ENCODE peak calls at places on chromosomes 4 and X, in four cellular contexts. One of them, this sample, is unnamed.

GRCh38 chr4:152979731-152980330 is 43.7 kb downstream of the FHDC1 start:
- DNase-seq in esophagus squamous epithelium: no peak
- DNase-seq in astrocyte of the spinal cord: no peak
- DNase-seq in cardiac fibroblast: no peak
- DNase-seq in this sample: no peak

GRCh38 chr4:163505374-163505773 is 10.9 kb downstream of the TMA16 start:
- DNase-seq in esophagus squamous epithelium: no peak
- DNase-seq in astrocyte of the spinal cord: no peak
- DNase-seq in cardiac fibroblast: peak
- DNase-seq in this sample: no peak

GRCh38 chr4:127604949-127605709 is 27.6 kb upstream of the INTU start:
- DNase-seq in esophagus squamous epithelium: no peak
- DNase-seq in astrocyte of the spinal cord: peak
- DNase-seq in cardiac fibroblast: peak
- DNase-seq in this sample: peak

GRCh38 chr4:107896158-107896645 is 35.1 kb upstream of the CYP2U1 start:
- DNase-seq in esophagus squamous epithelium: no peak
- DNase-seq in astrocyte of the spinal cord: peak
- DNase-seq in cardiac fibroblast: peak
- DNase-seq in this sample: peak

GRCh38 chr4:66052426-66052825 is 382.1 kb upstream of the EPHA5 start:
- DNase-seq in esophagus squamous epithelium: no peak
- DNase-seq in astrocyte of the spinal cord: peak
- DNase-seq in cardiac fibroblast: no peak
- DNase-seq in this sample: no peak

GRCh38 chr4:145760176-145760575 is 80.2 kb downstream of the C4orf51 start:
- DNase-seq in esophagus squamous epithelium: no peak
- DNase-seq in astrocyte of the spinal cord: no peak
- DNase-seq in cardiac fibroblast: no peak
- DNase-seq in this sample: no peak

GRCh38 chr4:53432528-53433424 is 55.3 kb downstream of the FIP1L1 start:
- DNase-seq in esophagus squamous epithelium: no peak
- DNase-seq in astrocyte of the spinal cord: no peak
- DNase-seq in cardiac fibroblast: no peak
- DNase-seq in this sample: no peak

GRCh38 chrX:117522725-117523700 is 593.6 kb downstream of the KLHL13 start:
- DNase-seq in esophagus squamous epithelium: no peak
- DNase-seq in astrocyte of the spinal cord: no peak
- DNase-seq in cardiac fibroblast: no peak
- DNase-seq in this sample: no peak

GRCh38 chr4:38860788-38861424 is 4.3 kb upstream of the TLR6 start:
- DNase-seq in esophagus squamous epithelium: no peak
- DNase-seq in astrocyte of the spinal cord: no peak
- DNase-seq in cardiac fibroblast: peak
- DNase-seq in this sample: no peak

GRCh38 chr4:18815081-18815778 is 793.7 kb upstream of the LCORL start:
- DNase-seq in esophagus squamous epithelium: no peak
- DNase-seq in astrocyte of the spinal cord: no peak
- DNase-seq in cardiac fibroblast: no peak
- DNase-seq in this sample: no peak

GRCh38 chr4:10057023-10057395 is 35.7 kb upstream of the SLC2A9 start:
- DNase-seq in esophagus squamous epithelium: no peak
- DNase-seq in astrocyte of the spinal cord: no peak
- DNase-seq in cardiac fibroblast: no peak
- DNase-seq in this sample: no peak

GRCh38 chrX:66633541-66633940 is 5.3 kb downstream of the EDA2R start:
- DNase-seq in esophagus squamous epithelium: no peak
- DNase-seq in astrocyte of the spinal cord: peak
- DNase-seq in cardiac fibroblast: peak
- DNase-seq in this sample: no peak

GRCh38 chr4:105291920-105292319 is 145.2 kb downstream of the TET2 start:
- DNase-seq in esophagus squamous epithelium: no peak
- DNase-seq in astrocyte of the spinal cord: no peak
- DNase-seq in cardiac fibroblast: no peak
- DNase-seq in this sample: no peak

GRCh38 chrX:66074920-66075879 is 35.3 kb upstream of the VSIG4 start:
- DNase-seq in esophagus squamous epithelium: peak
- DNase-seq in astrocyte of the spinal cord: no peak
- DNase-seq in cardiac fibroblast: peak
- DNase-seq in this sample: no peak

GRCh38 chr4:8164194-8164565 is 5.6 kb upstream of the ABLIM2 start:
- DNase-seq in esophagus squamous epithelium: no peak
- DNase-seq in astrocyte of the spinal cord: no peak
- DNase-seq in cardiac fibroblast: no peak
- DNase-seq in this sample: no peak

GRCh38 chr4:168867128-168867527 is 142.9 kb downstream of the CBR4 start:
- DNase-seq in esophagus squamous epithelium: no peak
- DNase-seq in astrocyte of the spinal cord: no peak
- DNase-seq in cardiac fibroblast: peak
- DNase-seq in this sample: no peak

GRCh38 chr4:168865854-168866253 is 144.2 kb downstream of the CBR4 start:
- DNase-seq in esophagus squamous epithelium: no peak
- DNase-seq in astrocyte of the spinal cord: no peak
- DNase-seq in cardiac fibroblast: no peak
- DNase-seq in this sample: no peak

GRCh38 chr4:168863719-168864632 is 146.1 kb downstream of the CBR4 start:
- DNase-seq in esophagus squamous epithelium: no peak
- DNase-seq in astrocyte of the spinal cord: no peak
- DNase-seq in cardiac fibroblast: peak
- DNase-seq in this sample: no peak

GRCh38 chr4:168866635-168867034 is 143.4 kb downstream of the CBR4 start:
- DNase-seq in esophagus squamous epithelium: no peak
- DNase-seq in astrocyte of the spinal cord: no peak
- DNase-seq in cardiac fibroblast: no peak
- DNase-seq in this sample: no peak

GRCh38 chr4:168864831-168865541 is 145.1 kb downstream of the CBR4 start:
- DNase-seq in esophagus squamous epithelium: no peak
- DNase-seq in astrocyte of the spinal cord: no peak
- DNase-seq in cardiac fibroblast: peak
- DNase-seq in this sample: no peak
- TF ChIP-seq CTCF in esophagus squamous epithelium: no peak
- TF ChIP-seq CTCF in astrocyte of the spinal cord: peak
- TF ChIP-seq CTCF in cardiac fibroblast: peak
- TF ChIP-seq CTCF in this sample: peak

GRCh38 chrX:16883487-16883804 is 13.3 kb upstream of the RBBP7 start:
- DNase-seq in esophagus squamous epithelium: no peak
- DNase-seq in astrocyte of the spinal cord: no peak
- DNase-seq in cardiac fibroblast: no peak
- DNase-seq in this sample: no peak
- TF ChIP-seq CTCF in esophagus squamous epithelium: no peak
- TF ChIP-seq CTCF in astrocyte of the spinal cord: no peak
- TF ChIP-seq CTCF in cardiac fibroblast: no peak
- TF ChIP-seq CTCF in this sample: no peak

GRCh38 chr4:76948441-76949292 is 885 bp upstream of the SEPTIN11 start:
- DNase-seq in esophagus squamous epithelium: no peak
- DNase-seq in astrocyte of the spinal cord: peak
- DNase-seq in cardiac fibroblast: peak
- DNase-seq in this sample: no peak
- TF ChIP-seq CTCF in esophagus squamous epithelium: no peak
- TF ChIP-seq CTCF in astrocyte of the spinal cord: peak
- TF ChIP-seq CTCF in cardiac fibroblast: peak
- TF ChIP-seq CTCF in this sample: peak

GRCh38 chrX:150094375-150094774 is 156.1 kb upstream of the EOLA2 start:
- DNase-seq in esophagus squamous epithelium: no peak
- DNase-seq in astrocyte of the spinal cord: no peak
- DNase-seq in cardiac fibroblast: no peak
- DNase-seq in this sample: no peak
- TF ChIP-seq CTCF in esophagus squamous epithelium: no peak
- TF ChIP-seq CTCF in astrocyte of the spinal cord: no peak
- TF ChIP-seq CTCF in cardiac fibroblast: no peak
- TF ChIP-seq CTCF in this sample: no peak

DNA sequence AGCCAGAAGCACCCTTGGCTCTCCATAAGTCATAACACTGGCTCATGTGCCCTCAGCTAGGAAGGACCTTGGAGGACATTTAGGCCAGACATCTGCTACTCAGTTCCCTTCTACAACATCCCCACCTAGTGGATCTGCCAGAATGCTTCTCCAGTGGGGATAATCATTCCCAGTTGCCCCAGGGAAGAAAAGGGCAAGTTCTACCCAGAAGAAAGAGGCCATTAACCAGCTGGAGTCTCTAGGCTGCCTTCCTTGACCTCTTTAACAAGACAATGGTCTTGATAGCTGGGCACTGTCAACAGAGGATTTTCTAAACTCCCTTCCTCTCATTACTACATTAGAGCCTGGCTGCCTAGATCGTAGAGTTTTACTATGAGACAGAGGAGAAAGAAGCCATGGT is 42.0 kb downstream of the LGI2 start:
- DNase-seq in esophagus squamous epithelium: no peak
- DNase-seq in astrocyte of the spinal cord: no peak
- DNase-seq in cardiac fibroblast: peak
- DNase-seq in this sample: peak
- TF ChIP-seq CTCF in esophagus squamous epithelium: no peak
- TF ChIP-seq CTCF in astrocyte of the spinal cord: peak
- TF ChIP-seq CTCF in cardiac fibroblast: peak
- TF ChIP-seq CTCF in this sample: peak

DNA sequence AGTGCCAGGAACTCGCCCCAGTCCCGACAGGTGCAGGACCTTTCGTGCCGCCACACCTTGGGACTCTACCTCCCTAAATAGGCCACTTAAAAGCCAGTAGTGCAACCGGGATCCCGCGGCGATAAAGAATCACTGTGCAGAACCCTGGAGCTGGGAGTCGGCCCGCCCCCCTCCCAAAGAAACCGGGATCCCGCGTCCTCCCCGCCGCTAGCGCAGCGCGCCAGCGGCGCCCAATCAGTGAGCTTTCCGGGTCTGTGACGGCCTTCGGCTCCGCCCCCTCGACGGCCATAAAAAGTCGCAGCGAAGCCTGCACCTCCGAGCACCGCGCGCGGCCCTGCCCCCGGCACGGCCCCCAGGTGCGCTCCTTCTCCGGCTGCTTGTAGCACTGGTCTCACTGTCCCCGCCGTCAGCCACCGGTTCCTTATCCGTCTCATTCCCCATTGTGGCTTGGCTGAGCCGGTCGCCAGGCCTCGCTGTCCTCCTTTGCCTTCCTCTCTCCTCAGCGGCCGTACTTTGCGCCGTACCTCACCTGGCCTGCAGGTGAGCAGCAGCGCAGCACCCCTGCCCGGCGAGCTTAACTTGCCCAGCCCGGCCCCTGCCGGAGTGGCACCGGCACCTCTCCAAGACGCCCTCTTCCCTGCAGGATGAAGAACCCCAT is at the start of gene LRAT:
- DNase-seq in esophagus squamous epithelium: no peak
- DNase-seq in astrocyte of the spinal cord: peak
- DNase-seq in cardiac fibroblast: no peak
- DNase-seq in this sample: no peak
- TF ChIP-seq CTCF in esophagus squamous epithelium: no peak
- TF ChIP-seq CTCF in astrocyte of the spinal cord: no peak
- TF ChIP-seq CTCF in cardiac fibroblast: no peak
- TF ChIP-seq CTCF in this sample: no peak

DNA sequence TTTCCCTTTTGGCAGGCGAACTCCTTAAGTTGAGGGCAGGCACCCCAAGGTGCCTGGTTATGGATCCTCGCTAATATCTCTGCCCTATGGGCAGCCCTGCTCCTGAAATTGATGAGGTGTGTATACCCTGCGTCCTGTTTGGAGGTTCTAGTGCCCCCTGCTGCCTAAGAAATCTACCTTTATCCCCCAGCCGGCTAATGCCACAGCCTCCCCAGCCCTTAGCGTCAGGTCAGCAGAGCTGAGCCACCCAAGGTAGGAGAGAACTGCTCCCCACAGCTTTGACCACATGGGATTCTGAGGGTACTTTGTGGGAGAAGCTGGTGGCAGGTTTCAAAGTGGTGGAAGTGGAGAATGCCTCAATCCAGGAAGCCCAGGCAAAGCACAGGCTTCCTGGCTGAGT is 50.8 kb downstream of the ANAPC4 start:
- DNase-seq in esophagus squamous epithelium: no peak
- DNase-seq in astrocyte of the spinal cord: no peak
- DNase-seq in cardiac fibroblast: no peak
- DNase-seq in this sample: no peak
- TF ChIP-seq CTCF in esophagus squamous epithelium: no peak
- TF ChIP-seq CTCF in astrocyte of the spinal cord: no peak
- TF ChIP-seq CTCF in cardiac fibroblast: no peak
- TF ChIP-seq CTCF in this sample: no peak

DNA sequence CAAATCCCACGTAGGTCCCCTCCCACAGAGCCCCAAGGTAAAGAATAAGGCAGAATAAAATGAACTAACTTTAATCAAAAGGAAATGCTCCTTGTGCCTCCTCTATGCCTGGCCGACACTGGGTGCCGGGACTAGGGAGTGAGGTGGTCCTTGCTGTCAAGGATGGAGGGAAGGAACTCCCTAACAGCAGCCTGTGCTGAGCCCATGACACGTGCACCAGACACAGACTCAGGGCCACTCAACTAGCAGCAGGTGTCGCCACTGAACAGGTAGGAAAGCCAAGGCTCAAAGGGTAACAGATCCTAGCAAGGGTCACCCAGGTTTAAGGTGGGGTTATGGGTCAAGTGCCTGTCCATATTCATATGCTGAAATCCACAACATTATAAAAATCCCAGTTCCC is 29.2 kb downstream of the MSX1 start:
- DNase-seq in esophagus squamous epithelium: no peak
- DNase-seq in astrocyte of the spinal cord: no peak
- DNase-seq in cardiac fibroblast: no peak
- DNase-seq in this sample: no peak
- TF ChIP-seq CTCF in esophagus squamous epithelium: no peak
- TF ChIP-seq CTCF in astrocyte of the spinal cord: no peak
- TF ChIP-seq CTCF in cardiac fibroblast: no peak
- TF ChIP-seq CTCF in this sample: no peak

GRCh38 chr4:82268826-82269193 is 105.0 kb downstream of the HNRNPD start:
- DNase-seq in esophagus squamous epithelium: no peak
- DNase-seq in astrocyte of the spinal cord: no peak
- DNase-seq in cardiac fibroblast: no peak
- DNase-seq in this sample: no peak
- TF ChIP-seq CTCF in esophagus squamous epithelium: no peak
- TF ChIP-seq CTCF in astrocyte of the spinal cord: no peak
- TF ChIP-seq CTCF in cardiac fibroblast: no peak
- TF ChIP-seq CTCF in this sample: no peak

DNA sequence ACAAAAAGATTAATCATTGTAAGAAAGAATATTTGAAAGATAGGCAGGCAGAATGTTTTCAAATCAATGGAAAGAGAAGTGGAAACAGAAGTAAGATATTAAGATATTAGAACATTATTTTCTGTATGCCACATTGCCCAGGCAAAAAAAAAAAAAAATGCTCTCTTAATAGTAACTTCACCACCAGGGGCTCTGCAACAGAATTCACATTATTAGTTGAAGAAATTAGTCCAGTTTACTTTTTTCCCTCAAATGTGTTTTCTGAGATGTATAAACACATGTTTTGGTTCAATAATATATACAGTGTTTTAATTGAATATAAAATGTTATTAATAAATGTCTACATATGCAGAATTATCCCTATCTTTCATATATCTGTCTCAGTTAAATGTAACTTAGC is 78.0 kb upstream of the ADAD1 start:
- DNase-seq in esophagus squamous epithelium: no peak
- DNase-seq in astrocyte of the spinal cord: no peak
- DNase-seq in cardiac fibroblast: peak
- DNase-seq in this sample: no peak
- TF ChIP-seq CTCF in esophagus squamous epithelium: no peak
- TF ChIP-seq CTCF in astrocyte of the spinal cord: no peak
- TF ChIP-seq CTCF in cardiac fibroblast: peak
- TF ChIP-seq CTCF in this sample: peak